ENCODE peak calls at places on chromosomes 1 and 21, in six cellular contexts. D is stimulated activated naive CD4-positive, alpha-beta T cell; K is cardiac muscle cell; J is adrenal gland; P is bronchial epithelial cell; H is 8988T. T is an unnamed sample.

GRCh38 chr1:219988387-219988786 is 57.9 kb downstream of the EPRS1 start:
- DNase-seq in K (no peak), H (no peak), J (no peak), P (no peak), D (no peak), T (no peak)

GRCh38 chr1:89609781-89610456 is 23.0 kb upstream of the LRRC8C start:
- DNase-seq in H (no peak), P (no peak), J (no peak), D (peak; percentile 43), K (no peak), T (peak; percentile 59)

GRCh38 chr1:198197285-198197684 is 40.5 kb downstream of the NEK7 start:
- DNase-seq in K (no peak), D (no peak), H (no peak), P (no peak), J (no peak), T (no peak)

GRCh38 chr1:176692431-176692830 is 229.5 kb downstream of the PAPPA2 start:
- DNase-seq in K (no peak), D (no peak), J (no peak), H (no peak), P (no peak), T (no peak)

GRCh38 chr1:6143392-6143791 is 36.7 kb downstream of the CHD5 start:
- DNase-seq in D (no peak), P (peak; percentile 27), J (no peak), H (no peak), K (no peak), T (no peak)

GRCh38 chr21:45323487-45324380 is 36.0 kb upstream of the POFUT2 start:
- DNase-seq in J (peak; percentile 17), K (peak; percentile 78), P (no peak), D (no peak), H (no peak), T (no peak)

GRCh38 chr1:167627865-167628641 is 2.0 kb upstream of the RCSD1 start:
- DNase-seq in K (no peak), P (no peak), J (no peak), H (no peak), D (peak; percentile 44), T (peak; percentile 74)

GRCh38 chr1:15489052-15489736 is 13.3 kb downstream of the CELA2B start:
- DNase-seq in J (no peak), P (no peak), H (no peak), K (no peak), D (no peak), T (no peak)

GRCh38 chr1:203592156-203592555 is 34.5 kb upstream of the ATP2B4 start:
- DNase-seq in K (peak; percentile 27), P (no peak), H (no peak), D (no peak), J (no peak), T (no peak)

GRCh38 chr1:89198081-89198480 is 661 bp downstream of the GBP4 start:
- DNase-seq in K (peak; percentile 10), J (no peak), H (no peak), D (no peak), P (no peak), T (no peak)

T was measured in naive thymus-derived CD4-positive, alpha-beta T cell.